ENCODE peak calls at places on chromosomes 4 and X, in four cellular contexts. Y is dorsolateral prefrontal cortex, I is cardiac muscle cell, C is fibroblast of lung. V is an unnamed sample.
A peak's percentile ranks its signal among the peaks of the same experiment; 100 is the strongest.

GRCh38 chr4:14130551-14130950 is 503.0 kb upstream of the BOD1L1 start:
- DNase-seq in C (no peak), Y (no peak), I (no peak), V (no peak)

GRCh38 chr4:158929939-158930344 is 161.1 kb downstream of the FNIP2 start:
- DNase-seq in I (no peak), Y (no peak), C (no peak), V (peak; percentile 4)

GRCh38 chrX:44947995-44948394 is 75.0 kb downstream of the KDM6A start:
- DNase-seq in Y (no peak), C (no peak), I (no peak), V (no peak)

GRCh38 chr4:122131562-122132157 is 20.5 kb upstream of the BLTP1 start:
- DNase-seq in I (no peak), Y (no peak), C (no peak), V (peak; percentile 12)

GRCh38 chr4:52368895-52369294 is 290.2 kb downstream of the USP46 start:
- DNase-seq in C (no peak), Y (no peak), I (no peak), V (no peak)

GRCh38 chr4:83093060-83093640 is 21.4 kb downstream of the PLAC8 start:
- DNase-seq in C (no peak), Y (no peak), I (no peak), V (no peak)

GRCh38 chr4:157514711-157515110 is 294.2 kb downstream of the GRIA2 start:
- DNase-seq in C (no peak), I (no peak), Y (no peak), V (no peak)

GRCh38 chr4:153450545-153450917 is 15.6 kb upstream of the TMEM131L start:
- DNase-seq in Y (no peak), C (no peak), I (no peak), V (peak; percentile 56)

GRCh38 chr4:39660757-39661156 is 22.1 kb upstream of the SMIM14 start:
- DNase-seq in C (no peak), I (no peak), Y (no peak), V (no peak)

GRCh38 chr4:159041058-159042034 is 61.5 kb upstream of the RAPGEF2 start:
- DNase-seq in Y (no peak), I (no peak), C (no peak), V (no peak)

GRCh38 chr4:38406243-38406642 is 257.8 kb upstream of the KLF3 start:
- DNase-seq in Y (no peak), C (no peak), I (no peak), V (no peak)

GRCh38 chrX:1589356-1590130 is 1.9 kb upstream of the AKAP17A start:
- DNase-seq in I (no peak), C (no peak), Y (no peak), V (no peak)

GRCh38 chrX:78945186-78945912 is at the start of gene P2RY10:
- DNase-seq in Y (no peak), C (no peak), I (no peak), V (no peak)

GRCh38 chr4:12723849-12724447 is 760.2 kb downstream of the RAB28 start:
- DNase-seq in I (peak; percentile 35), C (no peak), Y (no peak), V (no peak)

DNA sequence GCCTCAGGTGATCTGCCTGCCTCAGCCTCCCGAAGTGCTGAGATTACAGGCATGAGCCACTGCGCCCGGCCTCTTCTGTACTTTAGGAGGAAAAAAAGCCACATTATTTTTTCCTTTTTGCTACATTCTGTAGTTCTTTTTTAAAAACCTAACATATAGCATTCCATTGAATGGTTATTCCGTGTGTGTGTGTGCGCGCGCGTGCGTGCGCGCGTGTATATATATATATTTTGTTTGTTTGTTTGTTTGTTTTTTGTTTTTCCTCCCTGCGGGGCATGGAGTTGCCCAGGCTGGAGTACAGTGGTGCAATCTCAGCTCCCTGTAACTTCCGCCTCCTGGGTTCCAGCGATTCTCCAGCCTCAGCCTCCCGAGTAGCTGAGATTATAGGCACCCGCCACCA is 59.5 kb downstream of the ARHGAP10 start:
- DNase-seq in C (no peak), Y (no peak), I (no peak), V (no peak)
- H3K27ac ChIP-seq in C (no peak overlapping the region), Y (no peak overlapping the region), I (no peak overlapping the region), V (no peak overlapping the region)

GRCh38 chr4:139556071-139556734 is at the start of gene SETD7:
- DNase-seq in C (peak; percentile 79), I (peak; percentile 86), Y (peak; percentile 77), V (peak; percentile 78)

GRCh38 chr4:139557506-139558110 is 1.6 kb upstream of the SETD7 start:
- DNase-seq in C (no peak), I (no peak), Y (no peak), V (no peak)

GRCh38 chr4:139555705-139556070 is 331 bp downstream of the SETD7 start:
- DNase-seq in Y (peak; percentile 39), C (peak; percentile 45), I (no peak), V (no peak)

GRCh38 chr4:139558235-139559094 is 2.4 kb upstream of the SETD7 start:
- DNase-seq in I (no peak), C (no peak), Y (no peak), V (no peak)

DNA sequence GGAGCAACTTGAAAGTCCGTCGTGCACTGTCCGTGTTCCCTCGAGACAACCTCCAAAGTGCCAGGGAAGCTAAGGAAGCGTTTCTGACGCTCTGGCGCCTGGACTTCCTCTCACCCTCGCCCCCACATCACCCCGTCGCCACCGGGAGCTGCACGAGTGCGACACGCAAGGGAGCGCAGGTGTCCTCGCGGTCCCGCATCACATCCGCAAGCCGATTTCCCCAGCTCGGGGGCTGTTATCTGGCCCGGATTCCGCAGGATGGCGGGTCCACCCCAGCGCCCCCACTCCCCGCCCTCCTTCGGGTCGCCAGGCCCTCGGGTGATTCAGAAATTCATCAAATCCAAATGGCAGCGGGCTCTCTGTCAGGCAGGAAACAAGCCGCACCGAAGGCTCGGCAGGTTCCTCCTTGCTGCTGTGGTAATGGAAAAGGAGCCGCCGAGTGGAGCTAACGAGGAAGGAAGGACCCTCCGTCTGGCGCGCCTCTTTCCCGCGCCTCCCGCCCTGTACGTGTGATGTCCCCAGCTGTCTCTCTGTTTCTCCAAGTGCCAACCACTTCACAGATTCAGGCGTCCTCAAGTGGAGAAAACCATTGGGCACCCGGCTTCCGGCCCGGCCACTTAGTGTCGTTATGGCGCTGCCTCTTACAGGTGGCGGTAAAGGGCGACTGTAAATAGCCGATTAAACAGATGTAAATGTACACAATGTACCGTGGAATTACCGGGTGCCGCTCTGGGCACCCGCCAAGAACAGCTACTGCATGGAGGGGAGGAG is 901 bp upstream of the SETD7 start:
- DNase-seq in I (no peak), C (no peak), Y (peak; percentile 71), V (peak; percentile 73)
- TF ChIP-seq CTCF in I (no peak), C (no peak), Y (peak; percentile 40), V (peak; percentile 29)

DNA sequence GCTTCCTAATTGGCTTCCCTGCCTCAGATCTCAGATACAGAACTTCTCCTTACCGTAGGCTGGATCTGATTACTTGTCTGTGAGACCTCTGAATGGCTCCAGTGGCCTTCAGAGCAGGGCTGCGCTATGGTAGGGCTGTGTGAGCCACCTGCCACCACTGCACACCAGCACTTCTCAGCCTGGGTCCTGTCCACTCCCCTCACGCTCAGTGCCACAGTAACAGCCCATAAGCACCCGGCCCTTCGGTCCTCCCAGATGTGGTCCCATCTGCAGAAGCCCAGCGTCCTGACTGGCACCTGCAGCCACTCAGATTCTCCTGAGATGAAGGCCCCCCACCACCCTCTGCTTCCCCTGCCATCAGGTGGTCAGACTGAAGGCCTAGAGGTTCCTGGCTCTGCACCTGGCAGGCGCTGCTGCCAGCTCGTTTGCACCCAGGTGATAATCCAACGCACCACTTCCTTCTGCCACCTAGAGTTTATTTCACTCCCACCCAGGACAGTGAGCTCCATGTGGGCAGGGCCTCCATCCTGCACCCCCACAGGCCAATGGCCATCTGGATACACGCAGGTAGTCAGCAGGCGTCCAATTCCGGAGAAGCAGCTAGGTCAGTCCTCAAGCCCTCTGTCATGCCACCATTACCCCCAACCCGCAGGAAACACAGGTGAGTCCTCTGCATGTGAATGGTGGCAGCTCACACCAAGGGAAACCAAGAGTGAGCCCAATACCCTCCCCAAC is 5.4 kb downstream of the WDR1 start:
- DNase-seq in Y (no peak), I (no peak), C (no peak), V (no peak)
- H3K4me3 ChIP-seq in Y (no peak overlapping the region), I (no peak overlapping the region), C (no peak overlapping the region), V (peak overlapping the region; percentile 4)

GRCh38 chr4:69095301-69095731 is 958 bp upstream of the UGT2B7 start:
- DNase-seq in C (peak; percentile 9), I (no peak), Y (no peak), V (no peak)
- H3K27ac ChIP-seq in C (no peak overlapping the region), I (no peak overlapping the region), Y (no peak overlapping the region), V (no peak overlapping the region)

GRCh38 chr4:102610007-102610406 is 108.8 kb downstream of the NFKB1 start:
- DNase-seq in Y (no peak), I (peak; percentile 25), C (peak; percentile 39), V (no peak)
- TF ChIP-seq CTCF in Y (peak; percentile 29), I (peak; percentile 31), C (peak; percentile 42), V (peak; percentile 59)

GRCh38 chrX:11257290-11257689 is 35.9 kb upstream of the AMELX start:
- DNase-seq in C (no peak), I (no peak), Y (no peak), V (no peak)

GRCh38 chrX:11259437-11259836 is 33.8 kb upstream of the AMELX start:
- DNase-seq in C (no peak), Y (no peak), I (no peak), V (no peak)

GRCh38 chrX:11264925-11265324 is 28.3 kb upstream of the AMELX start:
- DNase-seq in I (no peak), C (no peak), Y (no peak), V (no peak)

GRCh38 chrX:11257711-11258110 is 35.5 kb upstream of the AMELX start:
- DNase-seq in I (no peak), Y (no peak), C (no peak), V (no peak)

GRCh38 chrX:11261260-11261659 is 32.0 kb upstream of the AMELX start:
- DNase-seq in Y (no peak), I (peak; percentile 45), C (peak; percentile 66), V (no peak)
- H3K4me3 ChIP-seq in Y (no peak overlapping the region), I (no peak overlapping the region), C (no peak overlapping the region), V (no peak overlapping the region)

DNA sequence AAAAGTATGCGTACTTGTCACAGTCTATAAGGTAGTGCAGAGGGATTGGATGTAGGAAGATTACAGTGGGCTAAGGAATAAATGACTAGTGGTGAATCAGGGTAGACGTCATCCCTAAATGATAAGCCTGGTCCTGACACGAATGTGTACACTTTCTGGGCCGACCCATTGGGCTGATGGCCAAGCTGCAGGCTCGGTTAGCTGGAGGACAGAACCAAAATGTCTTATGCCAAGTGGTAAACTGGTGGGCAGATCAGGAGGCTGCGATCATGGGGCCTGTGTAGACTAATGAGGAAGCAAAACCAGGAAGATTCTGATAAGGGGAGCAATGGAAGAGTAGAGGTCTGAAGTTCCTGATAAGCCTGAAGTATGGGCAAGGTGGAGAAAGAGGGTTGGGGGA is 272.8 kb upstream of the GATB start:
- DNase-seq in Y (no peak), I (no peak), C (no peak), V (no peak)
- H3K27ac ChIP-seq in Y (no peak overlapping the region), I (no peak overlapping the region), C (no peak overlapping the region), V (no peak overlapping the region)